ENCODE peak calls at places on chromosomes 6 and 20, in six cellular contexts. P, K, T, O, Q and C are unnamed samples.

GRCh38 chr20:16423311-16424212 is 149.7 kb downstream of the KIF16B start:
- DNase-seq in P (no peak), K (no peak), T (no peak), O (no peak), Q (no peak), C (no peak)

GRCh38 chr6:155591741-155592140 is 136.1 kb upstream of the NOX3 start:
- DNase-seq in P (no peak), K (no peak), T (no peak), O (no peak), Q (no peak), C (no peak)

GRCh38 chr6:110366241-110366640 is 8.1 kb upstream of the METTL24 start:
- DNase-seq in P (no peak), K (no peak), T (no peak), O (no peak), Q (no peak), C (no peak)

GRCh38 chr6:43120938-43121913 is 45.1 kb downstream of the PTK7 start:
- DNase-seq in P (no peak), K (no peak), T (peak; percentile 41), O (peak; percentile 84), Q (no peak), C (peak; percentile 87)

GRCh38 chr6:156840136-156840535 is 63.0 kb downstream of the ARID1B start:
- DNase-seq in P (no peak), K (no peak), T (no peak), O (no peak), Q (no peak), C (no peak)

GRCh38 chr6:44468835-44469234 is 81.3 kb downstream of the CDC5L start:
- DNase-seq in P (no peak), K (no peak), T (no peak), O (no peak), Q (no peak), C (no peak)

GRCh38 chr6:82442320-82442719 is 78.7 kb downstream of the TPBG start:
- DNase-seq in P (no peak), K (no peak), T (no peak), O (no peak), Q (no peak), C (no peak)

GRCh38 chr6:151481752-151482151 is 12.1 kb upstream of the CCDC170 start:
- DNase-seq in P (no peak), K (peak; percentile 27), T (no peak), O (no peak), Q (no peak), C (no peak)

GRCh38 chr6:113989675-113990074 is 18.7 kb upstream of the HDAC2 start:
- DNase-seq in P (no peak), K (no peak), T (no peak), O (no peak), Q (no peak), C (no peak)

GRCh38 chr6:92589970-92590369 is 829.4 kb downstream of the EPHA7 start:
- DNase-seq in P (no peak), K (no peak), T (no peak), O (no peak), Q (no peak), C (no peak)

GRCh38 chr20:1282966-1283365 is 16.9 kb downstream of the SNPH start:
- DNase-seq in P (no peak), K (no peak), T (no peak), O (no peak), Q (no peak), C (no peak)

GRCh38 chr6:97669191-97669651 is 386.2 kb upstream of the MMS22L start:
- DNase-seq in P (no peak), K (no peak), T (no peak), O (no peak), Q (no peak), C (no peak)

GRCh38 chr6:129615496-129615895 is 94.5 kb downstream of the ARHGAP18 start:
- DNase-seq in P (no peak), K (no peak), T (no peak), O (no peak), Q (no peak), C (no peak)

GRCh38 chr20:20593447-20594170 is 118.8 kb downstream of the RALGAPA2 start:
- DNase-seq in P (peak; percentile 35), K (peak; percentile 37), T (no peak), O (no peak), Q (no peak), C (peak; percentile 34)

GRCh38 chr20:57993738-57994431 is 234.6 kb downstream of the ANKRD60 start:
- DNase-seq in P (peak; percentile 21), K (no peak), T (no peak), O (no peak), Q (no peak), C (no peak)

GRCh38 chr6:37507690-37508421 is 8.2 kb upstream of the CCDC167 start:
- DNase-seq in P (peak; percentile 21), K (peak; percentile 76), T (peak; percentile 25), O (no peak), Q (no peak), C (no peak)

GRCh38 chr20:45098096-45098773 is 2.7 kb downstream of the KCNS1 start:
- DNase-seq in P (peak; percentile 25), K (no peak), T (no peak), O (no peak), Q (no peak), C (no peak)

GRCh38 chr6:20811112-20811746 is 277.0 kb downstream of the CDKAL1 start:
- DNase-seq in P (no peak), K (no peak), T (no peak), O (no peak), Q (no peak), C (peak; percentile 42)

DNA sequence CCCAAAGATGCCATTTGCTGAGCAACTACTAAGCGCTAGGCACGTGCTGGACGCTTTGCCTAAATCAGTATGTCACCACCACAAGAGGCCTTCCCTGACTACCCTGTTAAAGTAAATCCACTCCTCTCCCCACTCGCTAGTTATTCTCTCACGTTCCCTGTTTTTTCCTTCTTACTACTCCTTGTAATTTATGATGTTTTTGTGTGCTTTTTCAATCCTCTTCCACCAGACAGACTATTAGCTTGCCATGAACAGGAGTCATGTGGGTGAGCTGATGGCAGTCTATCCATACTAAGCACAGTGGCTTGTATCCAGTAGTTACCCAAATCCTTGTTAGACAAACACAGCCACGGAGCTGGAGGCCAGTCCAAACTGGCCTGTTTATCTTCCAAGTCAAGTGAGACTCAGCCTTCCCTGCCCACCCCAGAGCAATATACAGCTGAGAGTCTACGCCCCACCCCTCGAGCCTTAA is 41.2 kb downstream of the C6orf132 start:
- DNase-seq in P (peak; percentile 69), K (no peak), T (peak; percentile 61), O (no peak), Q (no peak), C (no peak)
- H3K4me1 ChIP-seq in P (peaks cover 55% of the 10 kb centered on the region), K (peaks cover 4% of the 10 kb centered on the region), T (peaks cover 62% of the 10 kb centered on the region), O (no peaks in the 10 kb centered on the region), Q (peaks cover 6% of the 10 kb centered on the region), C (peaks cover 38% of the 10 kb centered on the region)

GRCh38 chr6:27531772-27532459 is 59.0 kb upstream of the ZNF184 start:
- DNase-seq in P (no peak), K (no peak), T (no peak), O (no peak), Q (no peak), C (no peak)
- H3K4me3 ChIP-seq in P (no peak overlapping the region), K (no peak overlapping the region), T (no peak overlapping the region), O (no peak overlapping the region), Q (no peak overlapping the region), C (no peak overlapping the region)

GRCh38 chr6:11374036-11375010 is 141.9 kb upstream of the NEDD9 start:
- DNase-seq in P (no peak), K (peak; percentile 67), T (no peak), O (no peak), Q (no peak), C (no peak)
- H3K4me1 ChIP-seq in P (no peaks in the 10 kb centered on the region), K (peaks cover 18% of the 10 kb centered on the region), T (peaks cover 9% of the 10 kb centered on the region), O (no peaks in the 10 kb centered on the region), Q (peaks cover 2% of the 10 kb centered on the region), C (no peaks in the 10 kb centered on the region)

GRCh38 chr6:162056745-162057144 is 670.8 kb downstream of the PRKN start:
- DNase-seq in P (no peak), K (no peak), T (no peak), O (no peak), Q (no peak), C (no peak)
- H3K4me3 ChIP-seq in P (no peak overlapping the region), K (no peak overlapping the region), T (no peak overlapping the region), O (no peak overlapping the region), Q (no peak overlapping the region), C (no peak overlapping the region)

DNA sequence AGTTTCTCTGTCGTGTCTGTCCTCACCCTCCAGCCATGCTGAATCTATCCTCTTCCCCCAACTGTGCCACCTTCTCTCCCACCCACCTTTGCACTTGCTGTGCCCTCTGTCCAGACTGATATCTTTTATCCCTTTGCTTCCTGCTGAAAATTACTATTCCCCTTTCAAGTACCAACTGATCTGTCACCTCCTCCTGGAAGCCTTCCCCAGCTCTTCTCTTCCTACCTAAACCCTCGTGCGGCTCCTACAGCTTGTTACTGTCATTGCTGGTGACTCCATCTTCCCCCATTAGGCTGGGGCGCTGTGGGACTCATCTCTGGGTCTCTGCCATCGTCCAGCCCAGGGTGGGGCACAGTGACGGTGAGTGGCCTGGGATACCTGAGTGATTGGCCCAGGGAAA is 1.1 kb downstream of the BPIFB6 start:
- DNase-seq in P (no peak), K (no peak), T (no peak), O (no peak), Q (no peak), C (no peak)
- H3K4me1 ChIP-seq in P (no peaks in the 10 kb centered on the region), K (no peaks in the 10 kb centered on the region), T (no peaks in the 10 kb centered on the region), O (no peaks in the 10 kb centered on the region), Q (no peaks in the 10 kb centered on the region), C (no peaks in the 10 kb centered on the region)

DNA sequence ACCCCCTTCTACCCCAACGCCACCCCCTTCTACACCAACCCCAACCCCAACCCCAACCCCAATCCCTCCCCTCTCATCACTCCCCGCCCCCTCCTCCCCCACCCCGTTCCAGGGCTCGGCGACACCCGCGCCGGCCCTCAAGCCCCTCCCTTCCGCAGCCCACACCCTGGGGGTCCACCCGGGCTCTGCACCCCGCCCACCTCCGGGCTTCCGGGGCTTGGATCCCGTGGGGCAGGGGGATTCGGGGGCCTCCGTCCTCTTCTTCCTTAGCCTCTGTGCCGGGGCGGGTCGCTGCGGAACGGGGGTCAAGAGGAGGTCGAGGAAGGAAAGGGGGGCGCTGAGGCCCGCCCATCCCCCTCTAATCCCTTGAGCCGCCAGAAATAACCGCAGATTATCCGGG is 716 bp downstream of the TULP1 start:
- DNase-seq in P (no peak), K (no peak), T (no peak), O (no peak), Q (no peak), C (no peak)
- H3K4me3 ChIP-seq in P (no peak overlapping the region), K (no peak overlapping the region), T (no peak overlapping the region), O (no peak overlapping the region), Q (no peak overlapping the region), C (no peak overlapping the region)